ENCODE peak calls at places on chromosomes 1 and 21, in eight cellular contexts. F is body of pancreas, N is heart left ventricle, Y is lower leg skin, O is NB4, M is testis, D is ovary, Q is sigmoid colon. V is an unnamed sample.

GRCh38 chr1:110800079-110800478 is 72.9 kb upstream of the CD53 start:
- DNase-seq in F (no peak), N (no peak), Y (no peak), O (no peak), M (no peak), D (no peak), Q (no peak), V (no peak)

GRCh38 chr1:155086856-155087535 is 8.4 kb downstream of the EFNA3 start:
- DNase-seq in F (no peak), N (no peak), Y (no peak), O (no peak), M (no peak), D (no peak), Q (peak), V (peak)

GRCh38 chr1:108000620-108001105 is 35.7 kb upstream of the VAV3 start:
- DNase-seq in F (peak), N (peak), Y (peak), O (no peak), M (peak), D (peak), Q (peak), V (no peak)

GRCh38 chr1:61925591-61926298 is 183.5 kb downstream of the PATJ start:
- DNase-seq in F (no peak), N (no peak), Y (no peak), O (no peak), M (no peak), D (no peak), Q (no peak), V (no peak)

GRCh38 chr1:15469836-15470495 is 5.9 kb upstream of the CELA2B start:
- DNase-seq in F (no peak), N (no peak), Y (no peak), O (no peak), M (no peak), D (no peak), Q (no peak), V (no peak)

GRCh38 chr1:110829955-110830553 is 42.9 kb upstream of the CD53 start:
- DNase-seq in F (no peak), N (no peak), Y (no peak), O (peak), M (no peak), D (no peak), Q (no peak), V (peak)

GRCh38 chr1:7826363-7826762 is 26.5 kb downstream of the UTS2 start:
- DNase-seq in F (no peak), N (no peak), Y (no peak), O (peak), M (no peak), D (no peak), Q (no peak), V (no peak)

GRCh38 chr1:83491930-83492329 is 507.0 kb downstream of the TTLL7 start:
- DNase-seq in F (no peak), N (no peak), Y (no peak), O (no peak), M (no peak), D (no peak), Q (no peak), V (no peak)

GRCh38 chr1:217562229-217562878 is 68.5 kb downstream of the GPATCH2 start:
- DNase-seq in F (no peak), N (no peak), Y (no peak), O (no peak), M (no peak), D (no peak), Q (no peak), V (no peak)

GRCh38 chr1:61337981-61338848 is 255.9 kb downstream of the NFIA start:
- DNase-seq in F (peak), N (no peak), Y (peak), O (peak), M (peak), D (peak), Q (peak), V (peak)

GRCh38 chr1:67346982-67347381 is 39.3 kb downstream of the IL12RB2 start:
- DNase-seq in F (no peak), N (no peak), Y (no peak), O (no peak), M (no peak), D (no peak), Q (no peak), V (no peak)

GRCh38 chr21:21397464-21397863 is 399.3 kb downstream of the NCAM2 start:
- DNase-seq in F (no peak), N (no peak), Y (no peak), O (no peak), M (no peak), D (no peak), Q (no peak), V (no peak)

GRCh38 chr1:60287536-60287935 is 214.0 kb upstream of the C1orf87 start:
- DNase-seq in F (no peak), N (no peak), Y (no peak), O (no peak), M (no peak), D (no peak), Q (no peak), V (no peak)

GRCh38 chr1:210730023-210730422 is 401.3 kb downstream of the HHAT start:
- DNase-seq in F (no peak), N (no peak), Y (no peak), O (no peak), M (no peak), D (no peak), Q (no peak), V (no peak)

GRCh38 chr1:52139817-52140540 is 1.9 kb upstream of the ZFYVE9 start:
- DNase-seq in F (no peak), N (no peak), Y (peak), O (peak), M (no peak), D (no peak), Q (no peak), V (no peak)

GRCh38 chr1:168627370-168627769 is 51.0 kb downstream of the XCL1 start:
- DNase-seq in F (no peak), N (no peak), Y (no peak), O (no peak), M (no peak), D (no peak), Q (no peak), V (no peak)

GRCh38 chr1:92299477-92300125 is 742 bp downstream of the RPAP2 start:
- DNase-seq in F (no peak), N (no peak), Y (no peak), O (peak), M (no peak), D (no peak), Q (no peak), V (no peak)

GRCh38 chr1:228174482-228175315 is 9.1 kb downstream of the IBA57 start:
- DNase-seq in F (no peak), N (peak), Y (no peak), O (no peak), M (peak), D (no peak), Q (peak), V (peak)

GRCh38 chr1:150281221-150281757 is 1.1 kb upstream of the CIART start:
- DNase-seq in F (peak), N (peak), Y (peak), O (peak), M (peak), D (peak), Q (peak), V (no peak)

GRCh38 chr1:232218955-232219865 is 410.7 kb downstream of the SIPA1L2 start:
- DNase-seq in F (no peak), N (peak), Y (no peak), O (no peak), M (peak), D (no peak), Q (no peak), V (no peak)

GRCh38 chr1:80846966-80847365 is 953.8 kb upstream of the ADGRL2 start:
- DNase-seq in F (no peak), N (no peak), Y (no peak), O (no peak), M (no peak), D (no peak), Q (no peak), V (no peak)

GRCh38 chr1:67393240-67393639 is 37.0 kb downstream of the SERBP1 start:
- DNase-seq in F (peak), N (no peak), Y (peak), O (no peak), M (no peak), D (no peak), Q (no peak), V (no peak)

GRCh38 chr1:78627321-78627720 is 7.1 kb downstream of the IFI44L start:
- DNase-seq in F (no peak), N (no peak), Y (no peak), O (no peak), M (no peak), D (no peak), Q (no peak), V (no peak)

GRCh38 chr1:234886081-234886874 is 242.4 kb downstream of the TOMM20 start:
- DNase-seq in F (no peak), N (no peak), Y (no peak), O (peak), M (no peak), D (peak), Q (peak), V (no peak)

GRCh38 chr1:33517596-33518250 is 45.3 kb downstream of the ZSCAN20 start:
- DNase-seq in F (no peak), N (no peak), Y (no peak), O (no peak), M (peak), D (no peak), Q (no peak), V (no peak)

GRCh38 chr1:39646232-39647081 is 7.0 kb upstream of the HEYL start:
- DNase-seq in F (peak), N (peak), Y (no peak), O (peak), M (peak), D (peak), Q (peak), V (no peak)

GRCh38 chr1:182603646-182604127 is 502 bp downstream of the RGS16 start:
- DNase-seq in F (no peak), N (no peak), Y (no peak), O (no peak), M (no peak), D (peak), Q (peak), V (no peak)

GRCh38 chr1:203521812-203522211 is 27.9 kb downstream of the OPTC start:
- DNase-seq in F (no peak), N (no peak), Y (no peak), O (no peak), M (no peak), D (no peak), Q (no peak), V (no peak)

GRCh38 chr1:3004285-3005205 is 16.7 kb upstream of the ACTRT2 start:
- DNase-seq in F (no peak), N (no peak), Y (no peak), O (no peak), M (no peak), D (no peak), Q (peak), V (no peak)

GRCh38 chr1:24744911-24745710 is at the start of gene CLIC4:
- DNase-seq in F (peak), N (peak), Y (peak), O (peak), M (peak), D (peak), Q (peak), V (peak)

GRCh38 chr1:24745711-24746582 is 700 bp downstream of the CLIC4 start:
- DNase-seq in F (peak), N (no peak), Y (peak), O (peak), M (peak), D (peak), Q (peak), V (no peak)

GRCh38 chr1:24742090-24742938 is 2.9 kb upstream of the CLIC4 start:
- DNase-seq in F (no peak), N (no peak), Y (no peak), O (peak), M (no peak), D (no peak), Q (no peak), V (peak)

GRCh38 chr1:24739241-24739640 is 6.0 kb upstream of the CLIC4 start:
- DNase-seq in F (no peak), N (no peak), Y (no peak), O (no peak), M (no peak), D (no peak), Q (no peak), V (no peak)

DNA sequence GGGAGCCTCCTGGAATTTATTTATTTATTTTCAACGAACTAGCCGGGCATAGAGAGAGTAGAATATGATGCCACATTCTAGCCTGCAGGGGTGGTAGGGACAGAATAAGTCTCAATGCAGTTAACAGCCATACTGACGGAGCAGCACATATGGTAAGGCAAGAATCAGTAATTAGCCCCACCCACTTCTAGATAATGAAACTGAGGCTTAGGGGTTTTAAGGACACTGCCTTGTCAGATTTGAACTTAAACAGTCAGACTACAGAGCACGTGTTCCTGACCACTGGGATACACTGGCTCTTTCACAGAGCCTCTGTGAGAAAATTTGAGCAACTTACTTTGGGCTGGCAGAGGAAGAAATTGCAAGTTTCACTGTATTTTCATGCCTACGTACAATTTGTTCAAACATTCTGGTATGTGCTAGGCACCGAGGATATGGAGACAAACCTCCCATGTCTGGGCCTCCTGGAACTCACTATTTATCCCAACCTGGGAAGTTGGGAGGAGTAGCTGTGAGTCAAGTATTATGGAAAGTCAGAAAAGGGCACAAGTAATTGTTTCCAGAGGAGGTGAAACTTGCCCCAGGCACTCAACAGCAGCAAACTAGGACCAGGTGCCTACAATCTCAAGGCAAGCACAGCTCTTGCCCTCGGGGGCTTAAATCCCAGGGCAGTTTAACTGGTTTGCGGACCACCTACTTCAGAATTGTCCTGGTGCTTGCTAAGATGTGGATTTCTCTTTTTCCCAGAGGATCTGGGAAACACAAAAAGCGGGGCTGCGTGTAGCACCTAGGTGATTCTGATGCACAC is 1.6 kb upstream of the CLIC4 start:
- DNase-seq in F (no peak), N (no peak), Y (no peak), O (no peak), M (no peak), D (no peak), Q (no peak), V (no peak)
- TF ChIP-seq POLR2A in F (no peak), N (no peak), Y (no peak), O (no peak), M (no peak), D (no peak), Q (no peak), V (no peak)

DNA sequence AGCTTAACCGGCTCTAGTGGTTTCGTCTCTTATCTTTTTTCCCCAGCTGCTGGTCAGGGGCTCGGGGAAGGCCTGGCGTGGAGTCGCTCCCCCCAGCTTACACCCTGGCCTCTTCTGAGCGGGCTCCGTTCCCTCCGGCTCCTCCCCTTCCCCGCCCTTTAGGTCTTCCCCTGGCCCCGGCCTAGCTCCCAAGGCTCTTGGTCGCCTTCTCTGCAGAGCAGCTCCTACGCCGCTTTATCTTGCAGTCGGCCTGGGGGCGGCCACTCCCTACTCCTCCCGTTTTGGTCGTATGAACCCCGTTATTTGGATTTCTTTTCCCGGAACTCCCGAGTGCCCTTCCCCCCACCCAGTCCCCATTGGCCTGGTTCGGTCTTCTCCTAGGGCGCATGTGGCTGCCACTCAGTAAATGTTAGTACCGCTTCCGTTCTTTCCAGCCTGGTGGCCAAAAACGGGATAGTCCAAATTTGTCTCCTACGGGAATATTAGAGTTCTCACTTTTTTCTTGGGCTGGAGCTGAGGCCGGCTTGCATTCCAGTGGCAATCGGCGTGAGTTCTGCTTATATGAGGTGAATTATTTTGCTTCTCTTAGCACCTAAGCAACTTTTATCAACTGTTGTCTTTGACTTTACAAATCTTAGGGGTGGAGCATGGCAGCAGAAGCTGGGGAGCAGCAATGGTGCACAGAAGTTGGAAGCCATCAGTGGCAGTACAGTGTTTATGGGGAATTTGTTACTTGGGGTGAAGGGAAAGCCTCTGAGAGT is 474 bp downstream of the THRAP3 start:
- DNase-seq in F (no peak), N (peak), Y (peak), O (no peak), M (no peak), D (no peak), Q (peak), V (peak)
- TF ChIP-seq POLR2A in F (no peak), N (no peak), Y (no peak), O (no peak), M (no peak), D (no peak), Q (no peak), V (peak)

GRCh38 chr1:151989131-151989868 is 4.4 kb downstream of the S100A10 start:
- DNase-seq in F (no peak), N (peak), Y (peak), O (peak), M (no peak), D (peak), Q (peak), V (no peak)
- TF ChIP-seq POLR2A in F (no peak), N (no peak), Y (no peak), O (no peak), M (no peak), D (no peak), Q (no peak), V (no peak)

DNA sequence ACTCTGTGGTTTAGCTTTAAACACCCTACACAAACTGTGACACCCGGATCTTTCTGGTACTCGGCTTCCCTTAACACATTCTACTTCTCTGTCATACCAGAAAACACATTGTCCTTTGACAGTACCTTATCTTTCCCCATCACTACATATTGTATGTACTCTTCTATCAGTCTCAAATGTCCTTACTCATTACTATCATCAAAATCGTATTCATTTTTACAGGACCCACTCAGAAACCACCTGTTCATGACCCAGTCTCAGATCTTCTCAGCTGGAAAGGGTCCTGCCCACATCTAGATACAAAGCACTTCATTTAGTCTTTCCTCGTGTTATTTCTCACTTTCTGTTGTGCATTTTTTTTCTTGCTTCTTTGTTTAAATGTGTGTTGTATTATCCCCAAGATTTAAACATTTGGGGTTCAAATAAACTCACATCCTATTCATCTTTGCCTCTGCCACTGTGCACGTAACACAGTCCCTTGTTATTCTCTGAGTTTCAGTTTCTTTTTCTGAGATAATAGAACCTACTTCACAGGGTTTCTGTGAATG is 27.7 kb downstream of the CD34 start:
- DNase-seq in F (no peak), N (no peak), Y (no peak), O (no peak), M (no peak), D (no peak), Q (no peak), V (no peak)
- TF ChIP-seq POLR2A in F (no peak), N (no peak), Y (no peak), O (no peak), M (no peak), D (no peak), Q (no peak), V (no peak)

DNA sequence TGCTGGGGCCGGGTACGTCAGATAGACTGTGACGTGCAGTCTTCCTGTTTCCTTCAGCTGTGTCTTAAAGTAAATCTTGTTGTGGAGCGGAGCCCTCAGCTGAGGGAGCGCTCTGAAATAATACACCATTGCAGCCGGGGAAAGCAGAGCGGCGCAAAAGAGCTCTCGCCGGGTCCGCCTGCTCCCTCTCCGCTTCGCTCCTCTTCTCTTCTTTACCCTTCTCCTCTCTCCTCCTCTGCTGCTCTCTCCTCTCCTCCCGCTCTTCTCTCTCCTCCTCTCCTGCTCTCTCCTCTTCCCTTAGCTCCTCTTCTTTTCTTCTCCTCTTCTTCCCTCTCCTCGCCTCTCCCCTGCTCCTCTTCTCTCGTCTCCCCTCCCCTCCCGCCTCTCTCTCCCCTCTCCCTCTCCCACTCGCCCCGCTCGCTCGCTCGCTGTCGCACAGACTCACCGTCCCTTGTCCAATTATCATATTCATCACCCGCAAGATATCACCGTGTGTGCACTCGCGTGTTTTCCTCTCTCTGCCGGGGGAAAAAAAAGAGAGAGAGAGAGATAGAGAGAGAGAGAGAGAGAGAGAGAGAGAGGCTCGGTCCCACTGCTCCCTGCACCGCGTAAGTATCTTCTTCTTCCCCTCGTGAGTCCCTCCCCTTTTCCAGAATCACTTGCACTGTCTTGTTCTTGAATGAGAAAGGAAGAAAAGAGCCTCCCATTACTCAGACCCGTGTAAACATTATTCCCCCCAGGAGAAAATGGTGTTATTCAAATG is at the start of gene PROX1:
- DNase-seq in F (peak), N (peak), Y (peak), O (no peak), M (peak), D (peak), Q (peak), V (peak)
- TF ChIP-seq POLR2A in F (peak), N (peak), Y (no peak), O (no peak), M (no peak), D (peak), Q (peak), V (peak)

V was measured in H1.